ENCODE peak calls at places on chromosomes 5 and 9, in eight cellular contexts. O is AG08395; Z is NT2/D1; D is DMS 273 treated with DMSO at 0.1 percent for 48 hours; I is erythroblast; X is mucosa of gallbladder; S is left cardiac atrium; Y is effector memory CD8-positive, alpha-beta T cell. E is an unnamed sample.

GRCh38 chr5:68953885-68954617 is 139.8 kb upstream of the SLC30A5 start:
- DNase-seq in O (peak), Z (no peak), D (no peak), I (no peak), X (no peak), S (no peak), Y (no peak), E (no peak)

GRCh38 chr5:39420482-39421145 is 4.2 kb downstream of the DAB2 start:
- DNase-seq in O (peak), Z (no peak), D (no peak), I (no peak), X (peak), S (peak), Y (no peak), E (no peak)

GRCh38 chr9:22469928-22470544 is 23.4 kb downstream of the DMRTA1 start:
- DNase-seq in O (peak), Z (peak), D (no peak), I (peak), X (peak), S (no peak), Y (no peak), E (peak)

GRCh38 chr5:126464959-126465358 is 41.8 kb downstream of the GRAMD2B start:
- DNase-seq in O (no peak), Z (no peak), D (no peak), I (no peak), X (no peak), S (no peak), Y (no peak), E (no peak)

GRCh38 chr5:173029499-173029921 is 26.6 kb upstream of the CREBRF start:
- DNase-seq in O (no peak), Z (no peak), D (no peak), I (peak), X (no peak), S (no peak), Y (no peak), E (no peak)

GRCh38 chr9:109817846-109818472 is 38.0 kb downstream of the PALM2AKAP2 start:
- DNase-seq in O (peak), Z (peak), D (peak), I (peak), X (peak), S (peak), Y (no peak), E (peak)

GRCh38 chr5:141926434-141926833 is 2.8 kb downstream of the DELE1 start:
- DNase-seq in O (no peak), Z (no peak), D (no peak), I (no peak), X (no peak), S (no peak), Y (no peak), E (no peak)

GRCh38 chr9:137083418-137084004 is 3.3 kb upstream of the MAN1B1 start:
- DNase-seq in O (peak), Z (no peak), D (no peak), I (peak), X (peak), S (peak), Y (no peak), E (no peak)

GRCh38 chr5:141672856-141673813 is 8.9 kb downstream of the ARAP3 start:
- DNase-seq in O (no peak), Z (no peak), D (no peak), I (no peak), X (no peak), S (no peak), Y (no peak), E (no peak)

GRCh38 chr9:27847380-27847779 is 274.1 kb upstream of the C9orf72 start:
- DNase-seq in O (no peak), Z (no peak), D (no peak), I (no peak), X (no peak), S (no peak), Y (no peak), E (no peak)

GRCh38 chr5:125634242-125634835 is 788.9 kb upstream of the GRAMD2B start:
- DNase-seq in O (no peak), Z (no peak), D (no peak), I (no peak), X (no peak), S (no peak), Y (no peak), E (no peak)

GRCh38 chr5:32449216-32449721 is 4.7 kb upstream of the ZFR start:
- DNase-seq in O (peak), Z (no peak), D (no peak), I (no peak), X (no peak), S (no peak), Y (no peak), E (no peak)